ENCODE peak calls at places on chromosomes 16 and 17, in seven cellular contexts. L is foreskin fibroblast, G is nephron progenitor cell, M is esophagus muscularis mucosa, Q is B cell, C is endodermal cell, I is dorsolateral prefrontal cortex. W is an unnamed sample.

GRCh38 chr17:74521701-74522201 is 9.5 kb downstream of the CD300LB start:
- DNase-seq in L (no peak), G (no peak), M (peak), Q (no peak), C (peak), I (no peak), W (no peak)

GRCh38 chr17:36529121-36529520 is 5.5 kb downstream of the MYO19 start:
- DNase-seq in L (peak), G (no peak), M (no peak), Q (no peak), C (no peak), I (no peak), W (no peak)

GRCh38 chr17:63775420-63775819 is 1.4 kb downstream of the DDX42 start:
- DNase-seq in L (peak), G (no peak), M (no peak), Q (no peak), C (peak), I (no peak), W (no peak)

GRCh38 chr16:84986102-84986501 is 25.2 kb downstream of the ZDHHC7 start:
- DNase-seq in L (no peak), G (no peak), M (no peak), Q (no peak), C (no peak), I (peak), W (no peak)

GRCh38 chr17:60863892-60864673 is 186.4 kb downstream of the BCAS3 start:
- DNase-seq in L (peak), G (no peak), M (no peak), Q (no peak), C (no peak), I (no peak), W (no peak)

GRCh38 chr16:48607056-48607825 is 2.7 kb downstream of the N4BP1 start:
- DNase-seq in L (peak), G (no peak), M (no peak), Q (no peak), C (peak), I (no peak), W (no peak)

GRCh38 chr16:50631249-50631984 is 49.7 kb downstream of the SNX20 start:
- DNase-seq in L (no peak), G (no peak), M (no peak), Q (no peak), C (no peak), I (no peak), W (no peak)

GRCh38 chr17:3004150-3004801 is 59.1 kb downstream of the OR1D5 start:
- DNase-seq in L (peak), G (no peak), M (peak), Q (peak), C (no peak), I (peak), W (peak)

GRCh38 chr16:71320021-71320420 is 30.8 kb upstream of the CMTR2 start:
- DNase-seq in L (no peak), G (no peak), M (no peak), Q (no peak), C (no peak), I (no peak), W (no peak)

GRCh38 chr17:77282524-77283515 is 142.1 kb downstream of the SEC14L1 start:
- DNase-seq in L (no peak), G (no peak), M (no peak), Q (no peak), C (peak), I (no peak), W (no peak)

GRCh38 chr16:58331024-58331707 is 36.3 kb upstream of the PRSS54 start:
- DNase-seq in L (peak), G (peak), M (no peak), Q (no peak), C (peak), I (no peak), W (no peak)

GRCh38 chr16:58336332-58337089 is 41.7 kb upstream of the PRSS54 start:
- DNase-seq in L (peak), G (peak), M (peak), Q (peak), C (peak), I (peak), W (peak)

GRCh38 chr16:58333937-58334336 is 39.1 kb upstream of the PRSS54 start:
- DNase-seq in L (no peak), G (no peak), M (no peak), Q (no peak), C (no peak), I (no peak), W (no peak)

GRCh38 chr16:58337090-58337444 is 42.2 kb upstream of the PRSS54 start:
- DNase-seq in L (no peak), G (no peak), M (no peak), Q (no peak), C (no peak), I (no peak), W (no peak)

DNA sequence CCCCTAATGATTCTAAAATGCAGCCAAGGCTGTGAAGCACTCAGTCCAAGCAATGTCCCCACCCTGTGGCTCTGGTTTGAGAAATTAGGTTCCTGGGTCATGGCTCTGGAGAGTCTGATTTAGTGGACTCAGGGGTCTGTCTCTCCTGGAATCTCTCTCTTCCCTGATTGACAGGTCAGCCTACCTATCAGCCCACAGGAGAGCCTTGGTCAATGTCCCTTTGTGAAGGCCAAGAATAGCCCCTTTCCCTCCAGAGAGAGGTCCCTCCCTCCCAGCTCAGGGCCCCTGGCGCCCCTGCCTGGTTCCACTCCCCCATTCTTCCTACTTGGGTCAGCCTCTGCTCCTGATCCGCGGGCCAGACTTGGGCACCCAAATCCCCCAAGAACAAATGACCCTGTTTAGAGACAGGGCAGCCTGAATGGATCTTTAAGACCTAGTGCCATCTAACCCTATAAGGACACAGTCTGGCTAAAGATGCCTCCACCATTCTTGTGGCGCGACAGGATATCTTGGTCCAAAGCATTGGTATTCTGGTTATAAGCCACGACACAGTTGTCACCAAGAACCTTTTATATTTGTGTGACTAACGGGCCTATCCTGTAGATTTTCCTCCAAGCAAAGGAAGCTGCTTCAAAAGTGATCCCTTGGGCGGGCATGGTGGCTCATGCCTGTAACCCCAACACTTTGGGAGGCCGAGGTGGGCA is 38.3 kb upstream of the PRSS54 start:
- DNase-seq in L (no peak), G (no peak), M (no peak), Q (no peak), C (peak), I (no peak), W (no peak)
- TF ChIP-seq CTCF in L (no peak), G (no peak), M (no peak), Q (no peak), C (no peak), I (no peak), W (no peak)

GRCh38 chr17:51840688-51841087 is 317.8 kb downstream of the CA10 start:
- DNase-seq in L (no peak), G (no peak), M (no peak), Q (no peak), C (no peak), I (no peak), W (no peak)
- TF ChIP-seq CTCF in L (no peak), G (no peak), M (no peak), Q (no peak), C (no peak), I (no peak), W (no peak)

GRCh38 chr16:8512941-8513624 is 77.2 kb downstream of the TMEM114 start:
- DNase-seq in L (no peak), G (no peak), M (no peak), Q (no peak), C (no peak), I (no peak), W (peak)
- TF ChIP-seq CTCF in L (no peak), G (no peak), M (no peak), Q (no peak), C (no peak), I (no peak), W (no peak)

DNA sequence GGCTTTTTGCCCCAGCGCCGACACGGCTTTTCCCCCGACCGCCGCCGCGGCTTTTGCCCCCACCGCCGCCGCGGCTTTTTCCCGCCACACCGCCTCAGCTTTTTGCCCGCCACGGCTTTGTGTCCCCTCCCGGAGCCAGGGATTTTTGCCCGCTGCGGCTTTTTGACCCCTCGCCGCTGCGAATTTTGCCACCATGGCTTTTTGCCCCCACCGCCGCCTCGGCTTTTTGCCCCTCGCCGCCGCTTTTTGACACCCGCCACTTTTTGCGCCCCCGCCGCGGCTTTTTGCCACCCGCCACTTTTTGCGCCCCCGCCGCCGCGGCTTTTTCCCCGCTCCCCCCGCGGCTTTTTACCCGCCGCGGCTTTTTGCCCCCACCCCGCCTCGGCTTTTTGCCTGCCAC is 1342.5 kb downstream of the TP53TG3F start:
- DNase-seq in L (no peak), G (no peak), M (no peak), Q (peak), C (no peak), I (peak), W (no peak)
- TF ChIP-seq CTCF in L (no peak), G (no peak), M (no peak), Q (no peak), C (no peak), I (no peak), W (no peak)

DNA sequence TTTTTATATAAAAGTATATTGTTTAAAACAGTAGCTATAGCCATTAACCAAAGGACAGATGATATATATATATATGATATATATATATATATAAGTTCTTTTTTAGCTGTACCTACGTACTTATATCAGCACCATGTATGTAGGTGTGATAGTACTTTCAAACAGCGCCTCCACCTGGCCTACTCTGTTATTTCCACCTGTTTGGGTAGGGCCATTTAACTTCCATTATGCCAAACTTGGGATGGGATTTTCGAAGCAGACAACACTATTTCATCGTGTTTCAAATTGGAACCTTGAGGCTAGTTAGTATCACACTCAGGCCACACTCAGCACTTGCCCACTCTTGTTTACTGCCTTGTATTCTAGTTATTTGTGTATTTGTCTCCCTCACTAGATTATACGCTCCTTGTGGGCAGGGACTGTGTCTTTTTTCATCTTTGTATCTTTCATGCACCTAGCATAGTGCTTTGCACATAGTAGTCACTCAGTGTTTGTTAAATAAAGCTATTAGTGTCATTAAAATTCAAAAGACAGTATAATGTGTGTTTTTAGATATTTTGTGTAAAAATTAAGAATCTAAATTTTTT is 11.8 kb upstream of the CLTC start:
- DNase-seq in L (no peak), G (peak), M (no peak), Q (no peak), C (peak), I (no peak), W (no peak)
- TF ChIP-seq CTCF in L (no peak), G (no peak), M (peak), Q (peak), C (peak), I (no peak), W (peak)

GRCh38 chr17:48522031-48522593 is 8.7 kb downstream of the HOXB1 start:
- DNase-seq in L (peak), G (peak), M (no peak), Q (no peak), C (peak), I (no peak), W (no peak)
- TF ChIP-seq CTCF in L (no peak), G (no peak), M (no peak), Q (no peak), C (no peak), I (no peak), W (no peak)